ENCODE peak calls at places on chromosomes 3 and 15, in five cellular contexts. One of them, this sample, is unnamed.

GRCh38 chr3:111246967-111247760 is 175.5 kb downstream of the NECTIN3 start:
- DNase-seq in H9: no peak
- DNase-seq in upper lobe of right lung: no peak
- DNase-seq in left lung: no peak
- DNase-seq in cardiac muscle cell: no peak
- DNase-seq in this sample: peak

GRCh38 chr3:167100651-167101050 is 279.4 kb downstream of the ZBBX start:
- DNase-seq in H9: no peak
- DNase-seq in cardiac muscle cell: no peak
- DNase-seq in upper lobe of right lung: no peak
- DNase-seq in left lung: no peak
- DNase-seq in this sample: no peak

GRCh38 chr3:72347819-72348319 is 500.4 kb downstream of the SHQ1 start:
- DNase-seq in cardiac muscle cell: peak
- DNase-seq in H9: peak
- DNase-seq in upper lobe of right lung: peak
- DNase-seq in left lung: peak
- DNase-seq in this sample: peak

GRCh38 chr15:82113116-82113715 is 67.4 kb upstream of the MEX3B start:
- DNase-seq in H9: no peak
- DNase-seq in left lung: no peak
- DNase-seq in upper lobe of right lung: no peak
- DNase-seq in cardiac muscle cell: no peak
- DNase-seq in this sample: no peak

GRCh38 chr15:44307712-44308111 is 19.2 kb downstream of the GOLM2 start:
- DNase-seq in left lung: no peak
- DNase-seq in upper lobe of right lung: no peak
- DNase-seq in H9: no peak
- DNase-seq in cardiac muscle cell: no peak
- DNase-seq in this sample: no peak

GRCh38 chr3:171453175-171453868 is 6.9 kb downstream of the TNIK start:
- DNase-seq in cardiac muscle cell: peak
- DNase-seq in left lung: no peak
- DNase-seq in upper lobe of right lung: no peak
- DNase-seq in H9: peak
- DNase-seq in this sample: no peak

GRCh38 chr3:172626241-172626640 is 84.6 kb downstream of the NCEH1 start:
- DNase-seq in H9: no peak
- DNase-seq in upper lobe of right lung: no peak
- DNase-seq in left lung: no peak
- DNase-seq in cardiac muscle cell: no peak
- DNase-seq in this sample: no peak

GRCh38 chr3:14423197-14423743 is 20.9 kb downstream of the SLC6A6 start:
- DNase-seq in left lung: no peak
- DNase-seq in upper lobe of right lung: no peak
- DNase-seq in cardiac muscle cell: no peak
- DNase-seq in H9: no peak
- DNase-seq in this sample: no peak

GRCh38 chr15:31314380-31314779 is 12.3 kb upstream of the KLF13 start:
- DNase-seq in H9: no peak
- DNase-seq in left lung: no peak
- DNase-seq in cardiac muscle cell: no peak
- DNase-seq in upper lobe of right lung: no peak
- DNase-seq in this sample: no peak

GRCh38 chr15:28963711-28964081 is 77.9 kb downstream of the APBA2 start:
- DNase-seq in H9: no peak
- DNase-seq in upper lobe of right lung: no peak
- DNase-seq in left lung: no peak
- DNase-seq in cardiac muscle cell: no peak
- DNase-seq in this sample: no peak

GRCh38 chr3:150372320-150373118 is 35.6 kb upstream of the TSC22D2 start:
- DNase-seq in upper lobe of right lung: no peak
- DNase-seq in cardiac muscle cell: no peak
- DNase-seq in H9: no peak
- DNase-seq in left lung: no peak
- DNase-seq in this sample: no peak

GRCh38 chr3:128343287-128344045 is 123.2 kb downstream of the DNAJB8 start:
- DNase-seq in upper lobe of right lung: no peak
- DNase-seq in cardiac muscle cell: peak
- DNase-seq in left lung: peak
- DNase-seq in H9: peak
- DNase-seq in this sample: peak

GRCh38 chr15:58521293-58521991 is 89.7 kb downstream of the LIPC start:
- DNase-seq in cardiac muscle cell: no peak
- DNase-seq in H9: peak
- DNase-seq in upper lobe of right lung: peak
- DNase-seq in left lung: peak
- DNase-seq in this sample: peak

GRCh38 chr3:73255609-73256029 is 194.2 kb downstream of the EBLN2 start:
- DNase-seq in H9: no peak
- DNase-seq in cardiac muscle cell: peak
- DNase-seq in left lung: no peak
- DNase-seq in upper lobe of right lung: no peak
- DNase-seq in this sample: peak

GRCh38 chr3:65107174-65107573 is 419.4 kb upstream of the ADAMTS9 start:
- DNase-seq in upper lobe of right lung: no peak
- DNase-seq in cardiac muscle cell: no peak
- DNase-seq in H9: no peak
- DNase-seq in left lung: no peak
- DNase-seq in this sample: no peak

DNA sequence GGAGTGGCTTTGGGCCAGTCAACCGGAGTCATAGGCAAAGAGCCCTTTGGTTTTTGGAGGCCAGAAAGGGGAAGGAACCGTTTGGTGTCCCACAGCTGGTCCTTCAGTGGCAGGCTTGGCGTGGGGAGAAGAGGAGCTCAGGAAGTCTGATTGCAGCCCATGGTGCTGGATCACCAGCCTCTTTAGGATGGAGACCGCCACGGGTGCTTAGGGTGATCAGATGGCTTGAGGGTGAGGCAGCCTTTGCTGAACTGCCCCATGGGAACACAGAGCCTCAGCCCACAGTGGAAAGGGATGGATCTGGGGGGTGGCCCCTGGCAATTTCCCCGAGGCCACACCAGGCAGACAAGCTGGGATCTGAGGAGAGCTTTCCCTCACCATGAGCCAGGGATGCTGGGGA is 38.6 kb upstream of the TOPBP1 start:
- DNase-seq in H9: no peak
- DNase-seq in left lung: no peak
- DNase-seq in cardiac muscle cell: no peak
- DNase-seq in upper lobe of right lung: no peak
- DNase-seq in this sample: no peak
- H3K27ac ChIP-seq in H9: no peak
- H3K27ac ChIP-seq in left lung: no peak
- H3K27ac ChIP-seq in cardiac muscle cell: no peak
- H3K27ac ChIP-seq in upper lobe of right lung: no peak
- H3K27ac ChIP-seq in this sample: no peak

GRCh38 chr15:53829471-53829870 is 70.0 kb upstream of the WDR72 start:
- DNase-seq in upper lobe of right lung: no peak
- DNase-seq in cardiac muscle cell: no peak
- DNase-seq in H9: no peak
- DNase-seq in left lung: no peak
- DNase-seq in this sample: no peak
- H3K27ac ChIP-seq in upper lobe of right lung: no peak
- H3K27ac ChIP-seq in cardiac muscle cell: no peak
- H3K27ac ChIP-seq in H9: no peak
- H3K27ac ChIP-seq in left lung: no peak
- H3K27ac ChIP-seq in this sample: no peak

GRCh38 chr3:58627580-58627894 is 39.0 kb downstream of the FAM3D start:
- DNase-seq in cardiac muscle cell: peak
- DNase-seq in upper lobe of right lung: no peak
- DNase-seq in left lung: no peak
- DNase-seq in H9: no peak
- DNase-seq in this sample: no peak

GRCh38 chr3:58629629-58630028 is 36.9 kb downstream of the FAM3D start:
- DNase-seq in H9: no peak
- DNase-seq in cardiac muscle cell: no peak
- DNase-seq in upper lobe of right lung: no peak
- DNase-seq in left lung: no peak
- DNase-seq in this sample: no peak

GRCh38 chr3:58628823-58629562 is 37.6 kb downstream of the FAM3D start:
- DNase-seq in upper lobe of right lung: no peak
- DNase-seq in left lung: no peak
- DNase-seq in cardiac muscle cell: no peak
- DNase-seq in H9: no peak
- DNase-seq in this sample: peak

GRCh38 chr3:58626841-58627579 is 39.6 kb downstream of the FAM3D start:
- DNase-seq in cardiac muscle cell: no peak
- DNase-seq in left lung: no peak
- DNase-seq in H9: no peak
- DNase-seq in upper lobe of right lung: no peak
- DNase-seq in this sample: no peak

DNA sequence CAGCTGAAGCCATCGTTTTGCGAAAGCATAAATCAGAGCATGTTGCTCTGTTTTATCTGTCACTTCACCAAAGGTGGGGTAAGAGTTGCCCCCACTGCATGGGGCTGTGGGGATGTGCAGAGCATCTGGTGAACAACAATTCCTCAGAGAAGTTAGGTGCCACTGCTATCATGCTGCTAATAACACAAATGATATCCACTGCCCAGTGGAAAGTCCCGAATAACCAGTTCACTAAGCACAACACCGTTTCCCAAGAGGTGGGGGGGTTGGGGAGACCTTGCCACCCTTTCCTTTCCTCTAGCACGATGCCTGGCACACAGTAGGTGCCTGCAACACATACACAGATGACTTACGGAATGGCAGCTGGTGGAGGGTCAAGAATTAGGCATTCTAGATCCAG is 38.6 kb downstream of the FAM3D start:
- DNase-seq in H9: no peak
- DNase-seq in upper lobe of right lung: no peak
- DNase-seq in left lung: no peak
- DNase-seq in cardiac muscle cell: no peak
- DNase-seq in this sample: no peak
- H3K27ac ChIP-seq in H9: no peak
- H3K27ac ChIP-seq in upper lobe of right lung: peak
- H3K27ac ChIP-seq in left lung: no peak
- H3K27ac ChIP-seq in cardiac muscle cell: no peak
- H3K27ac ChIP-seq in this sample: peak

GRCh38 chr15:74799843-74800558 is 12.6 kb upstream of the LMAN1L start:
- DNase-seq in left lung: peak
- DNase-seq in cardiac muscle cell: peak
- DNase-seq in H9: peak
- DNase-seq in upper lobe of right lung: peak
- DNase-seq in this sample: no peak
- H3K27ac ChIP-seq in left lung: no peak
- H3K27ac ChIP-seq in cardiac muscle cell: peak
- H3K27ac ChIP-seq in H9: no peak
- H3K27ac ChIP-seq in upper lobe of right lung: peak
- H3K27ac ChIP-seq in this sample: no peak

DNA sequence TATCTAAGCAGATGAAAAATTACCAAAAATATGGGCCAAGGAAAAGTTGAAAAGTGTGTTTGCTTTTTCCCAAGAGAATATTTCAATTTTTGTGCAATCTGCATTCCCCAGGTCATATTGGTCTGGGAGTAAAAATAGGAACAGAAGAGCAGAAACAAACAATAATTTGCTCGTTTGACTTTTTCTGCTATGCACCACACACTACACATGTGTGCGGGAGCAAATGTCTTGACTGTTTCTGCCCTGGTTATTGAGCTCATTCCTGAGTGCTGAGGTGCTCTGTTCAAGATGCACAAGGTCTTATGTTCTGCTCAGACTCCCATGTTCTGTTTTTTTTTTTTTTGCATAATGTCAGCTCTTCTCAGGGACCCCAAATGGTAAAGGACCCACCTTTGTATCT is 298.0 kb upstream of the MME start:
- DNase-seq in upper lobe of right lung: no peak
- DNase-seq in cardiac muscle cell: no peak
- DNase-seq in H9: no peak
- DNase-seq in left lung: no peak
- DNase-seq in this sample: no peak
- H3K27ac ChIP-seq in upper lobe of right lung: peak
- H3K27ac ChIP-seq in cardiac muscle cell: no peak
- H3K27ac ChIP-seq in H9: no peak
- H3K27ac ChIP-seq in left lung: no peak
- H3K27ac ChIP-seq in this sample: no peak

GRCh38 chr15:66761723-66762595 is 59.9 kb downstream of the SMAD6 start:
- DNase-seq in left lung: no peak
- DNase-seq in upper lobe of right lung: no peak
- DNase-seq in cardiac muscle cell: no peak
- DNase-seq in H9: no peak
- DNase-seq in this sample: no peak
- H3K27ac ChIP-seq in left lung: peak
- H3K27ac ChIP-seq in upper lobe of right lung: peak
- H3K27ac ChIP-seq in cardiac muscle cell: peak
- H3K27ac ChIP-seq in H9: no peak
- H3K27ac ChIP-seq in this sample: peak

DNA sequence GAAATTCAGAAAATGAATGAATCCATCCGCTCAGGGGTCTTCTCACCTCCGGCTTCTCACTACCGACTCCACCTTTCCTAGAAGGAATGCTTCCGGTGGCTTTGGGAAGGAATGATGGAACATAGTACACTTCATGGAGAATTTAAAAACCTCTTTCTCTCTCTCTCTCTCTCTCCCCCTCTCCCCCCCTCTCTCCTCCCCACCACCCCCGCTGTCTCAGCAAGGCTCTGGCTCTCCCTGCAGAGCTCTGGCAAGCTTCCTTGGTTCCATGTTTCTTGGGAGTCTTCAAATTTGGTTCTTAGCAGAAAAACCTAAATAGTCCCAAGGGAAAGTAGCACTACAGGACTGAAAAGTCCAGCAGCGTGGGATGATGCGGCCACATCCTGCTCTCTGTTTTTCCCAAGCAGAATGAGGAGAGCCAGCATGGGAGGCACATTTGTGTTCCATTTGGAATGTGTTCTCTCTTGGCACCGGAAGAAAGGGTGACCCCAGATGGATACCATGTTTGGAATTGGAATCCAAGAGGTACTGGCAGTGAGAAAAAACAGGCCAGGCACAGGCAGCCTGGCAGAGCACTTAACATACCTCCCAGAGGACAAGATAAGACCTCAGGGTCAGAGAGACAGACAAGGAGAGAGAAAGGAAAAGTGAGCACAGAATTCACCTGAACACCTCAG is at the start of gene POPDC2:
- DNase-seq in cardiac muscle cell: peak
- DNase-seq in left lung: no peak
- DNase-seq in H9: no peak
- DNase-seq in upper lobe of right lung: no peak
- DNase-seq in this sample: no peak
- H3K27ac ChIP-seq in cardiac muscle cell: peak
- H3K27ac ChIP-seq in left lung: no peak
- H3K27ac ChIP-seq in H9: no peak
- H3K27ac ChIP-seq in upper lobe of right lung: no peak
- H3K27ac ChIP-seq in this sample: peak